ENCODE peak calls at places on chromosomes 1 and 21, in six cellular contexts. W is prostate gland, O is IMR-90, U is esophagus squamous epithelium, K is uterus, J is testis. Q is an unnamed sample.

GRCh38 chr1:193471981-193472380 is 285.6 kb upstream of the B3GALT2 start:
- DNase-seq in O (peak; percentile 32), W (no peak), J (no peak), K (no peak), U (no peak), Q (no peak)

GRCh38 chr1:17735340-17735739 is 19.8 kb upstream of the ACTL8 start:
- DNase-seq in K (no peak), O (no peak), J (no peak), W (no peak), U (no peak), Q (no peak)

GRCh38 chr21:27648560-27648959 is 681.7 kb upstream of the ADAMTS5 start:
- DNase-seq in O (peak; percentile 90), J (no peak), K (no peak), W (no peak), U (no peak), Q (no peak)

GRCh38 chr1:155466996-155467395 is 95.6 kb downstream of the ASH1L start:
- DNase-seq in O (peak; percentile 90), J (no peak), W (no peak), K (no peak), U (no peak), Q (no peak)

GRCh38 chr21:42063578-42064521 is 7.3 kb upstream of the UMODL1 start:
- DNase-seq in O (no peak), K (no peak), W (peak; percentile 57), U (no peak), J (no peak), Q (no peak)

GRCh38 chr1:224127925-224128819 is 14.3 kb downstream of the FBXO28 start:
- DNase-seq in W (no peak), U (no peak), O (peak; percentile 67), J (no peak), K (no peak), Q (no peak)

GRCh38 chr1:36576118-36576517 is 93.4 kb upstream of the CSF3R start:
- DNase-seq in U (no peak), W (no peak), O (peak; percentile 19), K (peak; percentile 29), J (peak; percentile 74), Q (no peak)

GRCh38 chr21:33115586-33116541 is 45.9 kb downstream of the OLIG1 start:
- DNase-seq in K (no peak), U (no peak), O (no peak), W (no peak), J (peak; percentile 64), Q (peak; percentile 76)

GRCh38 chr1:159838715-159839114 is 12.0 kb downstream of the SLAMF8 start:
- DNase-seq in O (no peak), K (no peak), W (no peak), U (no peak), J (no peak), Q (no peak)

GRCh38 chr1:153404768-153405167 is 11.6 kb upstream of the S100A7A start:
- DNase-seq in K (no peak), O (no peak), U (no peak), J (peak; percentile 61), W (no peak), Q (peak; percentile 89)
- TF ChIP-seq CTCF in K (no peak), O (peak; percentile 17), U (peak; percentile 71), J (peak; percentile 74), W (peak; percentile 20), Q (no peak)

DNA sequence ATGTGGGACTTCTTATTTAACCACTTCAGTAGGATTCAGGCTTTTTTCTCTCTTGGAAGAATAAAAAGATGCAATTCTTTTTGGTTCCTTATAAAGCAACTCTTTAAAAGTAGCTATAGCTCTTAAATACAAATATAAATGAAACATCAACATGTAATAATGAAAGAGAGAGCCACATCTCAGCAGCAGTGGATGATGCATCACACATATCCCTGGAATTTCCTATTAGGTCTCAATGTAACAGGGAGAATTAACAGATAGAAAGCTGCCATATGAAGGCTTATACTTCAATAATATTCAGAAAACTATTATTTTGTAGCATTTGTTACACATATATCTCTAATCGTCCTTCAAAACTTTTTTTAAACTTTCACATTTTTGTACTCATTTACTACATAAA is 119.0 kb upstream of the USH2A start:
- DNase-seq in J (no peak), U (no peak), O (peak; percentile 19), W (no peak), K (no peak), Q (no peak)
- TF ChIP-seq POLR2A in J (no peak), U (no peak), O (no peak), W (no peak), K (no peak), Q (no peak)

GRCh38 chr1:170555370-170555769 is 23.4 kb downstream of the GORAB start:
- DNase-seq in K (no peak), J (no peak), W (no peak), U (no peak), O (peak; percentile 28), Q (no peak)
- H3K4me3 ChIP-seq in K (no peak overlapping the region), J (no peak overlapping the region), W (no peak overlapping the region), U (no peak overlapping the region), O (no peak overlapping the region), Q (no peak overlapping the region)

GRCh38 chr1:167365360-167365759 is 144.7 kb downstream of the POU2F1 start:
- DNase-seq in J (no peak), K (no peak), O (no peak), U (no peak), W (no peak), Q (no peak)
- TF ChIP-seq CTCF in J (no peak), K (no peak), O (no peak), U (no peak), W (no peak), Q (no peak)

Q was measured in lower leg skin.